ENCODE peak calls at places on chromosomes 6 and 20, in ten cellular contexts. U, Z, N, X, E, Y, O, A, R and L are unnamed samples.

GRCh38 chr6:134293659-134294161 is 24.2 kb downstream of the SGK1 start:
- DNase-seq in R (no peak), Y (no peak), E (no peak), X (no peak), N (no peak), U (no peak), O (no peak), A (no peak), Z (no peak), L (no peak)

GRCh38 chr6:169646906-169647567 is 54.8 kb downstream of the WDR27 start:
- DNase-seq in A (no peak), Z (no peak), R (no peak), O (peak), X (no peak), U (no peak), N (no peak), E (no peak), Y (no peak), L (no peak)

GRCh38 chr20:38799248-38799647 is 6.2 kb upstream of the PPP1R16B start:
- DNase-seq in Z (peak), Y (no peak), X (no peak), R (peak), O (no peak), U (no peak), N (no peak), A (no peak), E (no peak), L (no peak)

GRCh38 chr6:151236668-151237401 is 2.9 kb upstream of the AKAP12 start:
- DNase-seq in Z (no peak), X (no peak), O (no peak), N (no peak), Y (no peak), U (no peak), R (no peak), A (no peak), E (no peak), L (no peak)

GRCh38 chr6:37741757-37742400 is 44.2 kb upstream of the MDGA1 start:
- DNase-seq in E (no peak), O (no peak), Z (no peak), R (no peak), X (no peak), N (no peak), Y (peak), U (no peak), A (peak), L (no peak)

GRCh38 chr6:116764961-116765841 is at the start of gene FAM162B:
- DNase-seq in A (peak), Y (no peak), Z (no peak), U (no peak), X (no peak), N (no peak), E (no peak), R (no peak), O (no peak), L (no peak)

GRCh38 chr6:78427386-78427785 is 440.0 kb upstream of the IRAK1BP1 start:
- DNase-seq in O (no peak), X (no peak), Y (no peak), Z (no peak), E (no peak), U (no peak), A (no peak), N (no peak), R (no peak), L (no peak)

GRCh38 chr6:31317036-31317435 is 39.9 kb downstream of the HLA-B start:
- DNase-seq in R (no peak), A (no peak), N (no peak), O (no peak), X (no peak), E (no peak), Z (no peak), Y (no peak), U (no peak), L (no peak)

GRCh38 chr6:32932132-32932868 is 8.5 kb downstream of the HLA-DMB start:
- DNase-seq in Y (no peak), O (no peak), N (no peak), Z (no peak), A (peak), U (peak), E (peak), X (no peak), R (no peak), L (no peak)

GRCh38 chr6:170033666-170034065 is 257.2 kb downstream of the DLL1 start:
- DNase-seq in Y (no peak), E (no peak), X (no peak), U (no peak), Z (no peak), A (no peak), N (no peak), R (no peak), O (no peak), L (no peak)

GRCh38 chr6:85066270-85066669 is 301.9 kb upstream of the TBX18 start:
- DNase-seq in Z (no peak), A (no peak), R (no peak), X (no peak), N (no peak), Y (no peak), E (no peak), U (no peak), O (no peak), L (no peak)

GRCh38 chr6:4491501-4492260 is 284.5 kb upstream of the CDYL start:
- DNase-seq in Z (no peak), A (no peak), O (no peak), X (no peak), E (no peak), Y (peak), R (peak), U (no peak), N (no peak), L (no peak)